ENCODE peak calls at places on chromosomes 16 and 17, in eight cellular contexts. F is cardiac muscle cell, T is K562, X is cardiac fibroblast, S is tibial artery, A is ascending aorta, N is glutamatergic neuron, H is astrocyte of the cerebellum. U is an unnamed sample.

GRCh38 chr16:81174644-81175324 is 63.7 kb upstream of the BCO1 start:
- DNase-seq in F (no peak), T (no peak), X (peak), S (no peak), A (no peak), N (no peak), H (no peak), U (no peak)

GRCh38 chr16:54815177-54815576 is 115.5 kb upstream of the IRX5 start:
- DNase-seq in F (no peak), T (no peak), X (no peak), S (no peak), A (no peak), N (no peak), H (no peak), U (no peak)

GRCh38 chr16:70661534-70661917 is 15.2 kb downstream of the IL34 start:
- DNase-seq in F (no peak), T (no peak), X (no peak), S (no peak), A (peak), N (no peak), H (no peak), U (no peak)

GRCh38 chr17:18966831-18967624 is 15.1 kb downstream of the SLC5A10 start:
- DNase-seq in F (peak), T (no peak), X (no peak), S (no peak), A (no peak), N (no peak), H (peak), U (no peak)

GRCh38 chr17:78903101-78903779 is at the start of gene CEP295NL:
- DNase-seq in F (peak), T (peak), X (peak), S (no peak), A (no peak), N (peak), H (no peak), U (peak)

GRCh38 chr16:31706318-31706717 is 167.3 kb upstream of the ZNF267 start:
- DNase-seq in F (no peak), T (no peak), X (no peak), S (no peak), A (no peak), N (no peak), H (no peak), U (no peak)

GRCh38 chr16:53501216-53501859 is 1.7 kb downstream of the AKTIP start:
- DNase-seq in F (no peak), T (no peak), X (peak), S (no peak), A (no peak), N (no peak), H (no peak), U (no peak)

GRCh38 chr17:67390646-67391480 is 13.8 kb downstream of the PITPNC1 start:
- DNase-seq in F (no peak), T (no peak), X (peak), S (no peak), A (peak), N (no peak), H (peak), U (peak)

GRCh38 chr17:29909604-29910003 is 20.4 kb downstream of the SSH2 start:
- DNase-seq in F (no peak), T (no peak), X (peak), S (no peak), A (no peak), N (no peak), H (no peak), U (no peak)

GRCh38 chr16:1561836-1562235 is 28.4 kb downstream of the TMEM204 start:
- DNase-seq in F (no peak), T (no peak), X (no peak), S (no peak), A (no peak), N (no peak), H (no peak), U (no peak)

GRCh38 chr17:42286411-42287295 is 1.6 kb upstream of the STAT5A start:
- DNase-seq in F (no peak), T (no peak), X (no peak), S (peak), A (peak), N (no peak), H (no peak), U (peak)

GRCh38 chr17:82440377-82440981 is 10.1 kb downstream of the CYBC1 start:
- DNase-seq in F (no peak), T (no peak), X (no peak), S (no peak), A (peak), N (no peak), H (no peak), U (no peak)

GRCh38 chr17:7370853-7371252 is 10.0 kb upstream of the TNK1 start:
- DNase-seq in F (no peak), T (no peak), X (no peak), S (no peak), A (no peak), N (no peak), H (no peak), U (no peak)

GRCh38 chr17:48718781-48719641 is 3.3 kb downstream of the PRAC1 start:
- DNase-seq in F (peak), T (no peak), X (no peak), S (no peak), A (no peak), N (no peak), H (no peak), U (no peak)

GRCh38 chr17:48721009-48721402 is 1.3 kb downstream of the PRAC1 start:
- DNase-seq in F (no peak), T (no peak), X (no peak), S (no peak), A (no peak), N (no peak), H (no peak), U (no peak)

GRCh38 chr17:48722201-48722907 is at the start of gene PRAC1:
- DNase-seq in F (no peak), T (no peak), X (no peak), S (no peak), A (no peak), N (no peak), H (no peak), U (peak)

GRCh38 chr17:48719642-48720262 is 2.6 kb downstream of the PRAC1 start:
- DNase-seq in F (peak), T (no peak), X (peak), S (no peak), A (no peak), N (no peak), H (no peak), U (no peak)

GRCh38 chr17:48720263-48721008 is 1.9 kb downstream of the PRAC1 start:
- DNase-seq in F (no peak), T (no peak), X (no peak), S (no peak), A (no peak), N (no peak), H (no peak), U (no peak)
- TF ChIP-seq CTCF in F (no peak), T (no peak), X (no peak), S (no peak), A (no peak), N (no peak), H (no peak), U (no peak)

GRCh38 chr16:11283820-11284248 is 2.7 kb upstream of the PRM1 start:
- DNase-seq in F (peak), T (no peak), X (peak), S (no peak), A (no peak), N (no peak), H (no peak), U (no peak)
- TF ChIP-seq CTCF in F (peak), T (peak), X (no peak), S (no peak), A (no peak), N (no peak), H (no peak), U (no peak)

DNA sequence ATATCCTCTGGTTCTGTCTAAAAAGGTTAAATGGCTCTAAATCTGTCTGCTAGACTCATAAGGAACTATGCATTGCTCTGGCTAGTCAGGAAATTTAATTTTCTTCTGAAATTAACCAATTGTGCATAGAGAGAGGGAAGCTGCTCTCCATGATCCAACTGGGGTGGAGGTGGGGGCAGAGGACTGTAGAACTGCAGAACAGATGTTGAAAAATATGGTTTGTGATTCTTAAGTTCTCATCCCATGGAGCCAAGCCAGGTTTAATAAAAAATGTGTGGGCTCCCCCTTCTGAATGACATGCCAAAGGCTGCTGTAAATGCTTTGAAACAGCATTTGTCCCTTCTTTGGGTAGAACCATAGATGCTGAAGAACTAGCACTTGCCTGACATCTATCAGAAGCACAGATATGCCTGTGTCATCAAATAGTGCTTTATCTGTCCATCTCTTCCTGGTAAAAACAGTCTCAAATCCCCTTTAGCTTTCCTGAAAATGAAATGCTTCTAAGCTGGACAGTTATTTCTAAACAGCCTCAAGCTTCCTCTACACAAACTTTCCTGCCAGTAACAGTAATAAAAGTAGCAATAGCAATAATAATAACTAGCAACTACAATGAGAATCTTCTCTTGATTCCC is 221.4 kb downstream of the CDH8 start:
- DNase-seq in F (no peak), T (no peak), X (no peak), S (no peak), A (no peak), N (no peak), H (no peak), U (no peak)
- TF ChIP-seq CTCF in F (no peak), T (no peak), X (no peak), S (no peak), A (no peak), N (no peak), H (no peak), U (no peak)

GRCh38 chr16:20886320-20886719 is 13.8 kb downstream of the DCUN1D3 start:
- DNase-seq in F (no peak), T (no peak), X (no peak), S (no peak), A (no peak), N (no peak), H (no peak), U (no peak)

GRCh38 chr16:20880867-20881866 is 19.0 kb downstream of the DCUN1D3 start:
- DNase-seq in F (no peak), T (no peak), X (peak), S (no peak), A (no peak), N (no peak), H (no peak), U (no peak)

GRCh38 chr16:20884240-20884556 is 16.0 kb downstream of the DCUN1D3 start:
- DNase-seq in F (no peak), T (no peak), X (peak), S (no peak), A (no peak), N (no peak), H (peak), U (peak)

GRCh38 chr16:20887207-20887606 is 13.0 kb downstream of the DCUN1D3 start:
- DNase-seq in F (no peak), T (no peak), X (no peak), S (no peak), A (no peak), N (no peak), H (no peak), U (no peak)

GRCh38 chr16:20883554-20884239 is 16.5 kb downstream of the DCUN1D3 start:
- DNase-seq in F (no peak), T (no peak), X (no peak), S (no peak), A (no peak), N (no peak), H (no peak), U (no peak)
- TF ChIP-seq CTCF in F (no peak), T (no peak), X (no peak), S (no peak), A (no peak), N (no peak), H (no peak), U (no peak)

DNA sequence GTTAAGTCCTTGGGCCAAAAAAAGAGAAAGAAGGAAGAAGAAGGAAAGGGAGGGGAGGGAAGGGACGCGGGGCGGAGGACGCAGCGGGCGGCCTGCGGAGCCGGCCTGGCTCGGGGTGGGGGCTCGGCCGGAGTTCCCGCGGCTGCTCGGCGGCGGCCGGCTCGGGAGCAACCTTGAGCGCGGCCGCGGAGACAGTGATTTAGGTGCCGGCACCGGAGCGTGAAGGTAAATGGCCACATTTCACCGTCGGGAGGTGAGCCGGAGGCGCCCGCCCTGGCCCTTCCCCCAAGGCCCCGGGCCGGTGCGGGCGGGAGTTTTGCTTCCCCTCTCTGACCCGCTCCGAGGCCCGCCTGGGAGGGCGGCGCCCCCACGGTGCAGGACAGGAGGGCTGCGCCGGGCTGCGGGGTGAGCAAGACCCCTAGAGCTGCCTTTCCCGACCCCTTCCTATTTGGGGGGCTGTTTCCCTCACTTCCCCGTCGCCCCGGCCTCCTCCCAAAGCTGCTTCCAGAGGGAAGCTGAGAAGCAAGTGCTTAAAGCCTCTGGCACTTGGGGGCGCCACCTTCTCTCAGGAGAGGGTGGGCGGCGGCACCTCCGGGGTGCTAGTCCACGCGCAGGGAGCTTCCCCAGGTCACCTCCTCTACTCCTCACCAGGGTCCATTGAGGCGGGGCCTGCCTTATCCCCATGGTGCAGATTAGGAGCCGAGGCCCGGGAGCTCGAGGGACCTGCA is 56.5 kb downstream of the MRM1 start:
- DNase-seq in F (peak), T (peak), X (no peak), S (peak), A (no peak), N (peak), H (no peak), U (peak)
- TF ChIP-seq CTCF in F (peak), T (peak), X (peak), S (no peak), A (no peak), N (no peak), H (peak), U (peak)

DNA sequence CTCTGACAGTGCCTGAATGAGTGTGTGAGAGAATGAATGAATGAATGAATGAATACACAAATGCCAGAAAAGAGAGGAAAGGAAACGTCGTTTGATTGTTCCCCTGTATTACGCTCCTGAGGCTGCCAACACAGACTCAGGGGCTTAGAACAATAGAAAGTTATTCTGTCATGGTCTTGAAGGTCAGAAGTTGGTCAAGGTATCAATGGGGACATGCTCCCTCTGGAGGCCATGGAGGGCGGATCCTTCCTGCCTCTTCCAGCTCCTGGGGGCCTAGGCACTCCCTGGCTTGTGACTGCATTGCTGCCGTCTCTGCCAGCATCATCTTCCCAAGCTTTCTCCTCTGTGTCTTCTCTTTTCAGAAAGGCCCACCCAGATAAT is 1.5 kb upstream of the SLC38A8 start:
- DNase-seq in F (peak), T (peak), X (peak), S (no peak), A (no peak), N (no peak), H (no peak), U (peak)
- TF ChIP-seq CTCF in F (peak), T (peak), X (peak), S (no peak), A (peak), N (no peak), H (peak), U (peak)

GRCh38 chr16:4263504-4264436 is 9.1 kb downstream of the TFAP4 start:
- DNase-seq in F (peak), T (peak), X (peak), S (peak), A (peak), N (peak), H (no peak), U (no peak)
- TF ChIP-seq CTCF in F (no peak), T (peak), X (no peak), S (no peak), A (no peak), N (no peak), H (no peak), U (no peak)

DNA sequence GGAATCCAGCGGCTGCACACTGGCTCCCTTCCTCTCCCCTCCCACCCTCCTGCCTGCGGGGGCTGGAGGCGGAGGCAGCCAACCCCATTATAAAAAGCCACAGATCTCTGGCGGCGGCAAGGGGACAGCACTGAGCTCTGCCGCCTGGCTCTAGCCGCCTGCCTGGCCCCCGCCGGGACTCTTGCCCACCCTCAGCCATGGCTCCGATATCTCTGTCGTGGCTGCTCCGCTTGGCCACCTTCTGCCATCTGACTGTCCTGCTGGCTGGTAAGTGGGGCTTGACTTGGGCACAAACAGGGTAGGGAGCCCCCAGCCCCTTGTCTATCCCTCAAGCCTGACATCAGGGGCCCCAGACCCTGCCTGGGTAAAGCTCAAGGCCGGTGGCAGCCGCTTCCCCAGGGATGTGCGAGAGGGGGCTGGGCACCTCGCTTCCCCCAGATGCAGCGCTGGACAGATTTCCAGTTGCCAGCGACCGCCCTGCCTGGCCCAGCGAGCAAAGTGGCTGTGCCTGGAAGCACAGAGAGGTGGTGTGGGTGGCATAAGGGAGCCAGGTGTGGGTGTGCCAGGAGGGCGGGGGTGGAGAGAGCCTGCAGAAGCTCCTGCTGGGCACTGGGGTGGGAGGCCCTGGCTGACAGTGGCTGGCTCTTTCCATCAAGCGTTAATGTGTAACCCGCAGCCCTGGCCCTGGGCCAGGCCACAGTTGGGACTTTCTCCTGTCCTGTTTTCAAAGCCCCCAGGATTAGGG is at the start of gene CX3CL1:
- DNase-seq in F (peak), T (no peak), X (no peak), S (peak), A (peak), N (peak), H (peak), U (no peak)
- TF ChIP-seq CTCF in F (peak), T (no peak), X (no peak), S (peak), A (peak), N (no peak), H (peak), U (no peak)

U was measured in activated CD8-positive, alpha-beta T cell treated with anti-CD3 and anti-CD28 coated beads for 36 hours.